ENCODE peak calls at places on chromosomes 5 and 9, in nine cellular contexts. D is upper lobe of right lung, T is dorsolateral prefrontal cortex, G is mammary epithelial cell, W is breast epithelium, O is lower lobe of right lung, R is cardiac fibroblast, E is ovary, M is sigmoid colon. J is an unnamed sample.

GRCh38 chr5:3595102-3595961 is at the start of gene IRX1:
- DNase-seq in D (peak; percentile 82), T (no peak), G (peak; percentile 73), W (peak; percentile 73), O (no peak), R (peak; percentile 19), E (no peak), M (no peak), J (peak; percentile 93)

GRCh38 chr5:81425569-81425968 is 31.6 kb upstream of the ACOT12 start:
- DNase-seq in D (no peak), T (no peak), G (peak; percentile 27), W (no peak), O (no peak), R (peak; percentile 74), E (no peak), M (no peak), J (no peak)

GRCh38 chr9:127092041-127092608 is 30.3 kb downstream of the ANGPTL2 start:
- DNase-seq in D (no peak), T (no peak), G (no peak), W (no peak), O (no peak), R (no peak), E (peak; percentile 18), M (peak; percentile 46), J (no peak)

GRCh38 chr5:29005386-29005785 is 1967.0 kb upstream of the CDH9 start:
- DNase-seq in D (no peak), T (no peak), G (no peak), W (no peak), O (no peak), R (no peak), E (no peak), M (no peak), J (no peak)

GRCh38 chr5:65862384-65862783 is 64.0 kb upstream of the ERBIN start:
- DNase-seq in D (no peak), T (no peak), G (no peak), W (no peak), O (no peak), R (no peak), E (no peak), M (no peak), J (no peak)

GRCh38 chr5:166948679-166949078 is 1342.8 kb upstream of the WWC1 start:
- DNase-seq in D (no peak), T (no peak), G (no peak), W (no peak), O (no peak), R (no peak), E (no peak), M (no peak), J (no peak)

GRCh38 chr9:23754551-23754950 is 71.5 kb downstream of the ELAVL2 start:
- DNase-seq in D (no peak), T (no peak), G (peak; percentile 75), W (no peak), O (no peak), R (no peak), E (no peak), M (no peak), J (no peak)

GRCh38 chr9:125747053-125747764 is at the start of gene PBX3:
- DNase-seq in D (peak; percentile 83), T (peak; percentile 22), G (peak; percentile 48), W (peak; percentile 32), O (peak; percentile 72), R (peak; percentile 61), E (peak; percentile 68), M (peak; percentile 81), J (peak; percentile 89)

GRCh38 chr9:6628714-6629113 is 16.8 kb downstream of the GLDC start:
- DNase-seq in D (no peak), T (no peak), G (peak; percentile 64), W (no peak), O (no peak), R (no peak), E (no peak), M (no peak), J (no peak)

GRCh38 chr5:73783823-73784222 is 157.8 kb downstream of the ARHGEF28 start:
- DNase-seq in D (no peak), T (no peak), G (peak; percentile 18), W (no peak), O (no peak), R (peak; percentile 49), E (no peak), M (no peak), J (no peak)

GRCh38 chr9:13279284-13280162 is at the start of gene MPDZ:
- DNase-seq in D (peak; percentile 86), T (peak; percentile 81), G (peak; percentile 45), W (peak; percentile 58), O (peak; percentile 62), R (peak; percentile 82), E (peak; percentile 76), M (peak; percentile 85), J (peak; percentile 17)

GRCh38 chr9:107119735-107120134 is 163.3 kb upstream of the RAD23B start:
- DNase-seq in D (no peak), T (no peak), G (no peak), W (no peak), O (no peak), R (no peak), E (no peak), M (no peak), J (no peak)

DNA sequence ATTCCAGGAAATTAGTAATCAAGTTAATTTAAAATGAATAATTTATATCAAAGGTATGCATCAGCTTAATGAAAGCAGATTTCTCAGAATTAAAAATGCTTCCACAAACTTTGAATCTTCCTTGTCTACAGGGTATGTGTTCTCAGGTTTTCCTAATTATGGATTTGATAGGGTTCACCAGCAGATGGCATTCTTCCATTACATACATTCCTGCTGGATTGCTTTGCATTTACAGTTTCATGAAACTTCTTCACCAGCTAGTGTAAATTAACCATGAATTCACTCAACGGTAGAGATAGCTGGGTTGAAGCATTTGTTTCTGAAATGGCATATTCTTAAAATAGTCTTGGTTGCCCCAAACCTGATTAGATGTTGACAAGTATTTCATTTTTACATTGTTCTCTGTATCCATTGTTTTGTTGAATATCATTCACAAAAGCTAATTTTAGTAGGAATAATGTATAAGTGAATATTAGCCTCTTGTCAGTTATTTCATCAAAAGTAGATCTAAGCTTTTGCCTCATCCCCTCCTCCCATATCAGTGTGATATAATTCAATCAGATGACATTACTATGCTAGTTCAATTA is 68.7 kb upstream of the WDR41 start:
- DNase-seq in D (no peak), T (no peak), G (peak; percentile 34), W (no peak), O (no peak), R (peak; percentile 68), E (no peak), M (no peak), J (no peak)
- TF ChIP-seq CTCF in D (peak; percentile 50), T (peak; percentile 76), G (peak; percentile 48), W (no peak), O (peak; percentile 55), R (peak; percentile 43), E (no peak), M (no peak), J (no peak)

GRCh38 chr5:6450235-6450860 is 1.7 kb downstream of the UBE2QL1 start:
- DNase-seq in D (no peak), T (no peak), G (no peak), W (no peak), O (no peak), R (no peak), E (no peak), M (no peak), J (no peak)

GRCh38 chr5:6447384-6448140 is 1.1 kb upstream of the UBE2QL1 start:
- DNase-seq in D (no peak), T (no peak), G (no peak), W (no peak), O (no peak), R (no peak), E (no peak), M (no peak), J (no peak)

GRCh38 chr5:6448622-6449464 is at the start of gene UBE2QL1:
- DNase-seq in D (no peak), T (peak; percentile 52), G (peak; percentile 21), W (no peak), O (no peak), R (peak; percentile 0), E (no peak), M (no peak), J (no peak)

GRCh38 chr5:6448141-6448491 is 543 bp upstream of the UBE2QL1 start:
- DNase-seq in D (no peak), T (no peak), G (no peak), W (no peak), O (no peak), R (no peak), E (no peak), M (no peak), J (no peak)

GRCh38 chr5:6449465-6450158 is 953 bp downstream of the UBE2QL1 start:
- DNase-seq in D (no peak), T (peak; percentile 16), G (no peak), W (no peak), O (no peak), R (no peak), E (no peak), M (no peak), J (no peak)
- H3K4me3 ChIP-seq in D (peak overlapping the region; percentile 16), T (peak overlapping the region; percentile 66), G (no peak overlapping the region), W (peak overlapping the region; percentile 39), O (no peak overlapping the region), R (no peak overlapping the region), E (peak overlapping the region; percentile 20), M (peak overlapping the region; percentile 33), J (no peak overlapping the region)

DNA sequence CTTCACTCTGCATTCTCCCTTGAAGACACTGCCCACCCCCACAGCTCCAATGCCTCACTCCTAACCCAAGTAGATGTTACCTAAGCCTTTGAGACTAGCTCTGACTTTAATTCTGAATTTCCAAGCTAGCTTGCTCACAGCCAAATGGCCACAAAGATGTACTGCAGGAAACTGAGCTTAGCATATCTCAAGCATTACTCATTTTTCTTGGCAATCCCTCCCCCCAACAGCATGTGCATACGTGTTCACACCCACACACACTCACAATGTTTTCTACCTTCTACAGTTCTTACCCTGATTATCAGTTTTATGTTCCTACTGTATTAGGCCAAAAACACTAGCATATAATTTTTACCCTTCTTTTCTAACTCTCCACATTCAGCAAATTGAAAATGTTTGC is 13.7 kb upstream of the GRIA1 start:
- DNase-seq in D (no peak), T (no peak), G (peak; percentile 85), W (no peak), O (no peak), R (peak; percentile 85), E (no peak), M (no peak), J (no peak)
- TF ChIP-seq CTCF in D (no peak), T (no peak), G (peak; percentile 50), W (no peak), O (no peak), R (peak; percentile 54), E (no peak), M (no peak), J (no peak)

DNA sequence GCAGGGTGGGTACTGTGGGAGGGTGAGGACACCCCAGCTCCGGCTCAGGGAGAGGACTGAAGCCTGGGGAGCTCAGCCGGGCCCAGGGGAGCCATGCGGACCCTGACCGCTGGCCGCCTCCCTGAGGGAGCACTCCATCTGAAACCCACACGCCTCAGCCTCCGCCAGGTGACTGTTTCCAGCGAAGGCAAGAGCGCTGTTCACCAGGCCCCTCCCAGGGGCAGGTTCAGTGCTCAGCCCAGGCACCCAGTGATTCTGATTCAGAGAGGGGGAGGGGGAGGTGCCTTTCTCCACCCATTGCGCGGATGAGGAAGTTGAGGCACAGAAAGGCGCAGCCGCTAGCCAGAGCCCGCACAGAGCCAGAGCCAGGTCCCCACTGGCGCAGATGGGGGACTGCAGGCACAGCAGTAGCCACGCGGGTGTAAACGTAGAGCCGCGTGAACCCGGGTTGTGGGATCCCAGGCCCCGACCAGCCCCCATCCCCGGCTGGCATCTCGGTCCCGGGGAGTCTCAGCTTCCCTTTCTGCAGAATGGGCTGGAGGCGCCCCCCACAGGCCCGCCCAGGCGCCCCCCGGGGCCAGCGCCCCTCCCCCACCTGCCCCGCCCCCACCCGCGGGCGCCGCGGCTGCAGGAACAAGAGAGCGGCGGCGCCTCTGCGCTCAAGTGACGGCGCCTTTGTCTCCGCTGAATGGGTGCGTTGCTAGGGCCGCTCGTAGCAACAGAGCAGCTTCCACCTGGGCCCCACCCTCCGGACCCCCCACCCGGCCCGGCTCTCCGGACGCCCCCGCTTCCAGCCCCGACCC is 27.2 kb downstream of the ADGRD2 start:
- DNase-seq in D (no peak), T (no peak), G (peak; percentile 12), W (no peak), O (no peak), R (no peak), E (no peak), M (no peak), J (no peak)
- H3K4me3 ChIP-seq in D (no peak overlapping the region), T (peak overlapping the region; percentile 49), G (no peak overlapping the region), W (no peak overlapping the region), O (no peak overlapping the region), R (no peak overlapping the region), E (no peak overlapping the region), M (no peak overlapping the region), J (no peak overlapping the region)

J was measured in lower leg skin.